ENCODE peak calls at places on chromosomes 3 and 15, in eight cellular contexts. H is epithelial cell of proximal tubule, J is breast epithelium, X is transverse colon, I is astrocyte of the spinal cord, N is ovary, E is Panc1, S is thyroid gland. K is an unnamed sample.
A peak's percentile ranks its signal among the peaks of the same experiment; 100 is the strongest.

GRCh38 chr3:39207361-39208192 is 15.2 kb upstream of the XIRP1 start:
- DNase-seq in H (no peak), J (no peak), X (no peak), I (no peak), N (no peak), E (no peak), S (no peak), K (no peak)

GRCh38 chr3:194869482-194870169 is 183.9 kb downstream of the FAM43A start:
- DNase-seq in H (no peak), J (no peak), X (no peak), I (peak; percentile 71), N (no peak), E (no peak), S (no peak), K (no peak)

GRCh38 chr15:36742696-36743095 is 163.3 kb downstream of the CDIN1 start:
- DNase-seq in H (peak; percentile 9), J (no peak), X (no peak), I (no peak), N (no peak), E (no peak), S (no peak), K (no peak)

GRCh38 chr15:64772488-64772887 is 2.9 kb downstream of the RBPMS2 start:
- DNase-seq in H (no peak), J (no peak), X (no peak), I (no peak), N (no peak), E (no peak), S (no peak), K (no peak)

GRCh38 chr3:182575941-182576340 is 217.4 kb upstream of the ATP11B start:
- DNase-seq in H (no peak), J (no peak), X (no peak), I (no peak), N (no peak), E (no peak), S (no peak), K (no peak)

GRCh38 chr3:9508781-9509180 is 44.8 kb downstream of the LHFPL4 start:
- DNase-seq in H (no peak), J (no peak), X (no peak), I (no peak), N (no peak), E (no peak), S (no peak), K (no peak)

GRCh38 chr3:16243706-16244490 is 20.8 kb downstream of the DPH3 start:
- DNase-seq in H (no peak), J (no peak), X (no peak), I (peak; percentile 19), N (no peak), E (no peak), S (no peak), K (no peak)

GRCh38 chr3:46829699-46830208 is 33.5 kb downstream of the MYL3 start:
- DNase-seq in H (no peak), J (no peak), X (no peak), I (no peak), N (no peak), E (no peak), S (no peak), K (no peak)

GRCh38 chr15:49620174-49620573 is 444 bp downstream of the FAM227B start:
- DNase-seq in H (peak; percentile 30), J (no peak), X (peak; percentile 21), I (no peak), N (no peak), E (no peak), S (no peak), K (no peak)

GRCh38 chr15:49621327-49622210 is 721 bp downstream of the DTWD1 start:
- DNase-seq in H (no peak), J (no peak), X (no peak), I (peak; percentile 42), N (no peak), E (no peak), S (no peak), K (no peak)

GRCh38 chr15:49619226-49619625 is 1.4 kb downstream of the FAM227B start:
- DNase-seq in H (no peak), J (no peak), X (no peak), I (no peak), N (no peak), E (no peak), S (no peak), K (no peak)

GRCh38 chr15:49622561-49622960 is 1.7 kb downstream of the DTWD1 start:
- DNase-seq in H (no peak), J (no peak), X (no peak), I (peak; percentile 17), N (no peak), E (no peak), S (no peak), K (no peak)

GRCh38 chr15:49620658-49621326 is at the start of the genes DTWD1 and FAM227B:
- DNase-seq in H (peak; percentile 70), J (peak; percentile 95), X (peak; percentile 98), I (peak; percentile 99), N (peak; percentile 97), E (peak; percentile 84), S (peak; percentile 98), K (peak; percentile 92)
- TF ChIP-seq CTCF in H (no peak), J (no peak), X (peak; percentile 21), I (no peak), N (peak; percentile 16), E (no peak), S (no peak), K (no peak)

DNA sequence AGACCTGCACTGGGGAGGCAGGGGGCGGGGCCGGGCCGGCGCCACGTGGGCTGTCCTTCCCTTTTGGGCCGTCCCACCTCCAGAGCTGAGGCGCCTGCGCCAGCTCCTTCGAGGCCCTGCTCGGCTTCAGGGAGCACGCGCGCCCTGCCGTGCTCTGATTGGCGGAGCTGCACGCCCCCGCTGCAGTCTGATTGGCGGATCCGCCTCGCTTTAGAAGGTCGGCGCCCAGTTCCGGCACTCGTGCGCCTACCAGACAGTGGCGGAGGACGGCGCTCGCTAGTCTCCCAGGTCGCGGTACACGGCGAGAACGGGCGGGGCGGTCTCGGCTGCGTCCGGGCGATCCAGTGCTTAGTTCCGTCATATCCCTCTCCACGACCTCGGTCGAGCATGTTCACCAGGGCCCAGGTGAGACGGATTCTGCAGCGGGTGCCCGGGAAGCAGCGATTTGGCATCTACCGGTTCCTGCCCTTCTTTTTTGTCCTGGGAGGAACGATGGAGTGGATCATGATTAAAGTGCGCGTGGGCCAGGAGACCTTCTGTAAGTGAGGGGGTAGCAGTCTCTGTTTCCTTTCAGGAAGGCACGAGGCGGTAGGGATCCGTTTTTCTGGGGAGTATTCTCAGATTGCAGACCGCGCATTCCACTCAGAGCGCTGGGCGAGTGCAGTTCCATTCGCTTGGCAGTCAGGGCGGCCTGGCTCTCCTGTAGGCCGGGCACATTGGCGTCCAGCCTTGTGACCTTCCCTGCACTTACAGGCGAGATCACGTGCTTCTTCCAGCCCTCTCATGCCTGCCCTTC is at the start of gene UQCC5:
- DNase-seq in H (peak; percentile 64), J (peak; percentile 98), X (peak; percentile 98), I (peak; percentile 99), N (peak; percentile 97), E (peak; percentile 77), S (peak; percentile 99), K (peak; percentile 95)
- TF ChIP-seq CTCF in H (no peak), J (no peak), X (no peak), I (peak; percentile 1), N (no peak), E (no peak), S (no peak), K (peak; percentile 22)

DNA sequence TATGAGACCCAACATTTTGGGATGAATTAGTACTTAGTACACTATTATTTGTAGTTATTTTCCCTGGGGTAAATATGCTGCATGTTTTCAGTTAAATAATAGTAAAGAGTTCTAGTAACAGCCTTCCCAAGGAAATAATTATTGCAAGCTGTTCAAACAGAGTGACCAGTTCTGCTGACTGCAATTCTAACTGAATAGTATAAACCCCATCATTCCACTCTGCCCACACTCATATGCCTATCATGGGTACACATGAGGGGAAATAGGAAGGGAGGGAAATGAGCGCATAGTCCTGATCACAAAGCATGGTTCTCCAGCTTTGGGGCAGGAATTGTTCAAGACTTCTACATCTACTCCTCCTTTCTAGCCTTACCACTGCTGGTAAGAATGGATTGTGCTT is 18.7 kb downstream of the UQCC5 start:
- DNase-seq in H (no peak), J (no peak), X (no peak), I (no peak), N (no peak), E (no peak), S (no peak), K (no peak)
- TF ChIP-seq CTCF in H (no peak), J (no peak), X (no peak), I (no peak), N (no peak), E (no peak), S (no peak), K (no peak)

GRCh38 chr3:65666426-65667091 is 372.2 kb downstream of the MAGI1 start:
- DNase-seq in H (no peak), J (no peak), X (no peak), I (peak; percentile 28), N (no peak), E (no peak), S (no peak), K (no peak)
- TF ChIP-seq CTCF in H (no peak), J (no peak), X (no peak), I (no peak), N (no peak), E (peak; percentile 9), S (no peak), K (no peak)

DNA sequence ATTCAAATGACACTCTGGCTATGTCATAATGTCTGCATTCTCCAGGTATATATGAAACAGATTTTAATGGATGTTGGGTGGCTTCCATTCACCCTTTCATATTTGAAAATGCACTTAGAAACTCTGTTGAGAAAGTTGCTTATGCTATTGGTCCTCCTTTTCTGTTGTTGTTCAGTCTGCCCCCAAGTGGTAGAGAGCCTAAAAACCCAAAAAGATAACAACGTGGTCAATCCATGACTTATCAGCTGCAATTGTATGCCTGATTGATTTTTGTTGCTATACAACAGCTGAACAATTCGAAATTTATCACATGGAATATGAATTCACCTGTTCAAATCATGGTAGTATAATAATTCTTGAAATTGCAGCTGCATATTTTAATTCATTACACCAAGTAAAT is 279.8 kb downstream of the ROBO2 start:
- DNase-seq in H (no peak), J (no peak), X (no peak), I (no peak), N (no peak), E (no peak), S (no peak), K (no peak)
- TF ChIP-seq CTCF in H (peak; percentile 59), J (no peak), X (no peak), I (peak; percentile 35), N (no peak), E (no peak), S (peak; percentile 10), K (no peak)